ENCODE peak calls at places on chromosomes 12 and 14, in nine cellular contexts. One of them, this sample, is unnamed.

GRCh38 chr14:24266344-24267244 is 3.6 kb upstream of the TGM1 start:
- DNase-seq in activated naive CD4-positive, alpha-beta T cell treated with anti-CD3 and anti-CD28 coated beads for 36 hours: no peak
- DNase-seq in transverse colon: no peak
- DNase-seq in psoas muscle: no peak
- DNase-seq in PC-3: no peak
- DNase-seq in stimulated activated CD8-positive, alpha-beta memory T cell treated with anti-CD3 and anti-CD28 coated beads, Interleukin-12 subunit alpha, Interleukin-12 subunit beta, amount 100 ng/mL, for 4 hours: no peak
- DNase-seq in NCI-H2029: no peak
- DNase-seq in HTR-8/SVneo: no peak
- DNase-seq in fibroblast of the aortic adventitia: no peak
- DNase-seq in this sample: no peak

GRCh38 chr12:2389079-2389790 is 336.4 kb downstream of the CACNA1C start:
- DNase-seq in psoas muscle: no peak
- DNase-seq in fibroblast of the aortic adventitia: no peak
- DNase-seq in HTR-8/SVneo: no peak
- DNase-seq in transverse colon: no peak
- DNase-seq in NCI-H2029: no peak
- DNase-seq in PC-3: no peak
- DNase-seq in stimulated activated CD8-positive, alpha-beta memory T cell treated with anti-CD3 and anti-CD28 coated beads, Interleukin-12 subunit alpha, Interleukin-12 subunit beta, amount 100 ng/mL, for 4 hours: no peak
- DNase-seq in activated naive CD4-positive, alpha-beta T cell treated with anti-CD3 and anti-CD28 coated beads for 36 hours: no peak
- DNase-seq in this sample: no peak

GRCh38 chr12:132523576-132524331 is 33.8 kb downstream of the FBRSL1 start:
- DNase-seq in HTR-8/SVneo: peak
- DNase-seq in psoas muscle: peak
- DNase-seq in NCI-H2029: peak
- DNase-seq in transverse colon: peak
- DNase-seq in activated naive CD4-positive, alpha-beta T cell treated with anti-CD3 and anti-CD28 coated beads for 36 hours: peak
- DNase-seq in fibroblast of the aortic adventitia: peak
- DNase-seq in stimulated activated CD8-positive, alpha-beta memory T cell treated with anti-CD3 and anti-CD28 coated beads, Interleukin-12 subunit alpha, Interleukin-12 subunit beta, amount 100 ng/mL, for 4 hours: peak
- DNase-seq in PC-3: peak
- DNase-seq in this sample: peak

GRCh38 chr12:114269153-114269552 is 136.8 kb downstream of the TBX5 start:
- DNase-seq in activated naive CD4-positive, alpha-beta T cell treated with anti-CD3 and anti-CD28 coated beads for 36 hours: no peak
- DNase-seq in fibroblast of the aortic adventitia: no peak
- DNase-seq in PC-3: no peak
- DNase-seq in transverse colon: no peak
- DNase-seq in NCI-H2029: no peak
- DNase-seq in psoas muscle: no peak
- DNase-seq in stimulated activated CD8-positive, alpha-beta memory T cell treated with anti-CD3 and anti-CD28 coated beads, Interleukin-12 subunit alpha, Interleukin-12 subunit beta, amount 100 ng/mL, for 4 hours: no peak
- DNase-seq in HTR-8/SVneo: no peak
- DNase-seq in this sample: no peak

GRCh38 chr12:1013618-1014489 is 22.8 kb downstream of the ERC1 start:
- DNase-seq in NCI-H2029: no peak
- DNase-seq in PC-3: peak
- DNase-seq in HTR-8/SVneo: no peak
- DNase-seq in stimulated activated CD8-positive, alpha-beta memory T cell treated with anti-CD3 and anti-CD28 coated beads, Interleukin-12 subunit alpha, Interleukin-12 subunit beta, amount 100 ng/mL, for 4 hours: no peak
- DNase-seq in activated naive CD4-positive, alpha-beta T cell treated with anti-CD3 and anti-CD28 coated beads for 36 hours: no peak
- DNase-seq in transverse colon: no peak
- DNase-seq in psoas muscle: peak
- DNase-seq in fibroblast of the aortic adventitia: peak
- DNase-seq in this sample: no peak

GRCh38 chr14:101547961-101548669 is 13.2 kb upstream of the DIO3 start:
- DNase-seq in activated naive CD4-positive, alpha-beta T cell treated with anti-CD3 and anti-CD28 coated beads for 36 hours: no peak
- DNase-seq in PC-3: no peak
- DNase-seq in fibroblast of the aortic adventitia: no peak
- DNase-seq in psoas muscle: no peak
- DNase-seq in transverse colon: no peak
- DNase-seq in NCI-H2029: no peak
- DNase-seq in HTR-8/SVneo: no peak
- DNase-seq in stimulated activated CD8-positive, alpha-beta memory T cell treated with anti-CD3 and anti-CD28 coated beads, Interleukin-12 subunit alpha, Interleukin-12 subunit beta, amount 100 ng/mL, for 4 hours: no peak
- DNase-seq in this sample: no peak

GRCh38 chr14:105087963-105088811 is 23.0 kb upstream of the GPR132 start:
- DNase-seq in PC-3: peak
- DNase-seq in psoas muscle: peak
- DNase-seq in NCI-H2029: no peak
- DNase-seq in HTR-8/SVneo: peak
- DNase-seq in transverse colon: peak
- DNase-seq in stimulated activated CD8-positive, alpha-beta memory T cell treated with anti-CD3 and anti-CD28 coated beads, Interleukin-12 subunit alpha, Interleukin-12 subunit beta, amount 100 ng/mL, for 4 hours: no peak
- DNase-seq in fibroblast of the aortic adventitia: peak
- DNase-seq in activated naive CD4-positive, alpha-beta T cell treated with anti-CD3 and anti-CD28 coated beads for 36 hours: no peak
- DNase-seq in this sample: no peak

GRCh38 chr14:95273041-95273978 is 46.4 kb downstream of the CLMN start:
- DNase-seq in activated naive CD4-positive, alpha-beta T cell treated with anti-CD3 and anti-CD28 coated beads for 36 hours: no peak
- DNase-seq in NCI-H2029: no peak
- DNase-seq in stimulated activated CD8-positive, alpha-beta memory T cell treated with anti-CD3 and anti-CD28 coated beads, Interleukin-12 subunit alpha, Interleukin-12 subunit beta, amount 100 ng/mL, for 4 hours: no peak
- DNase-seq in HTR-8/SVneo: no peak
- DNase-seq in psoas muscle: no peak
- DNase-seq in transverse colon: peak
- DNase-seq in PC-3: no peak
- DNase-seq in fibroblast of the aortic adventitia: no peak
- DNase-seq in this sample: no peak

GRCh38 chr12:131102991-131103609 is 149.4 kb downstream of the ADGRD1 start:
- DNase-seq in PC-3: no peak
- DNase-seq in fibroblast of the aortic adventitia: no peak
- DNase-seq in NCI-H2029: no peak
- DNase-seq in stimulated activated CD8-positive, alpha-beta memory T cell treated with anti-CD3 and anti-CD28 coated beads, Interleukin-12 subunit alpha, Interleukin-12 subunit beta, amount 100 ng/mL, for 4 hours: no peak
- DNase-seq in activated naive CD4-positive, alpha-beta T cell treated with anti-CD3 and anti-CD28 coated beads for 36 hours: no peak
- DNase-seq in psoas muscle: peak
- DNase-seq in HTR-8/SVneo: no peak
- DNase-seq in transverse colon: peak
- DNase-seq in this sample: no peak

GRCh38 chr12:12927211-12928079 is 24.5 kb downstream of the GPRC5D start:
- DNase-seq in stimulated activated CD8-positive, alpha-beta memory T cell treated with anti-CD3 and anti-CD28 coated beads, Interleukin-12 subunit alpha, Interleukin-12 subunit beta, amount 100 ng/mL, for 4 hours: peak
- DNase-seq in fibroblast of the aortic adventitia: no peak
- DNase-seq in PC-3: no peak
- DNase-seq in NCI-H2029: peak
- DNase-seq in activated naive CD4-positive, alpha-beta T cell treated with anti-CD3 and anti-CD28 coated beads for 36 hours: peak
- DNase-seq in HTR-8/SVneo: no peak
- DNase-seq in transverse colon: peak
- DNase-seq in psoas muscle: no peak
- DNase-seq in this sample: peak

GRCh38 chr14:102922490-102923200 is at the start of gene AMN:
- DNase-seq in PC-3: no peak
- DNase-seq in stimulated activated CD8-positive, alpha-beta memory T cell treated with anti-CD3 and anti-CD28 coated beads, Interleukin-12 subunit alpha, Interleukin-12 subunit beta, amount 100 ng/mL, for 4 hours: no peak
- DNase-seq in transverse colon: peak
- DNase-seq in fibroblast of the aortic adventitia: no peak
- DNase-seq in HTR-8/SVneo: no peak
- DNase-seq in activated naive CD4-positive, alpha-beta T cell treated with anti-CD3 and anti-CD28 coated beads for 36 hours: peak
- DNase-seq in psoas muscle: no peak
- DNase-seq in NCI-H2029: no peak
- DNase-seq in this sample: no peak

GRCh38 chr12:26701604-26702215 is 131.3 kb downstream of the ITPR2 start:
- DNase-seq in NCI-H2029: peak
- DNase-seq in transverse colon: no peak
- DNase-seq in HTR-8/SVneo: no peak
- DNase-seq in psoas muscle: no peak
- DNase-seq in activated naive CD4-positive, alpha-beta T cell treated with anti-CD3 and anti-CD28 coated beads for 36 hours: no peak
- DNase-seq in PC-3: peak
- DNase-seq in fibroblast of the aortic adventitia: peak
- DNase-seq in stimulated activated CD8-positive, alpha-beta memory T cell treated with anti-CD3 and anti-CD28 coated beads, Interleukin-12 subunit alpha, Interleukin-12 subunit beta, amount 100 ng/mL, for 4 hours: no peak
- DNase-seq in this sample: no peak

GRCh38 chr12:9779209-9779608 is 18.5 kb upstream of the CD69 start:
- DNase-seq in fibroblast of the aortic adventitia: no peak
- DNase-seq in stimulated activated CD8-positive, alpha-beta memory T cell treated with anti-CD3 and anti-CD28 coated beads, Interleukin-12 subunit alpha, Interleukin-12 subunit beta, amount 100 ng/mL, for 4 hours: no peak
- DNase-seq in activated naive CD4-positive, alpha-beta T cell treated with anti-CD3 and anti-CD28 coated beads for 36 hours: no peak
- DNase-seq in NCI-H2029: no peak
- DNase-seq in HTR-8/SVneo: no peak
- DNase-seq in transverse colon: no peak
- DNase-seq in psoas muscle: no peak
- DNase-seq in PC-3: no peak
- DNase-seq in this sample: no peak

GRCh38 chr12:103816663-103817062 is 24.4 kb downstream of the NT5DC3 start:
- DNase-seq in PC-3: no peak
- DNase-seq in HTR-8/SVneo: no peak
- DNase-seq in transverse colon: no peak
- DNase-seq in psoas muscle: no peak
- DNase-seq in activated naive CD4-positive, alpha-beta T cell treated with anti-CD3 and anti-CD28 coated beads for 36 hours: no peak
- DNase-seq in stimulated activated CD8-positive, alpha-beta memory T cell treated with anti-CD3 and anti-CD28 coated beads, Interleukin-12 subunit alpha, Interleukin-12 subunit beta, amount 100 ng/mL, for 4 hours: no peak
- DNase-seq in fibroblast of the aortic adventitia: no peak
- DNase-seq in NCI-H2029: no peak
- DNase-seq in this sample: no peak